ENCODE peak calls at places on chromosomes 5 and 9, in five cellular contexts. R is iris pigment epithelial cell; B is CD4-positive, alpha-beta T cell; H is lower lobe of right lung; S is activated T-cell treated with anti-CD3 and anti-CD28 coated beads, Interleukin-2, amount 50 U/mL, for 1 hour. L is an unnamed sample.

GRCh38 chr5:109324941-109325340 is 84.8 kb downstream of the PJA2 start:
- DNase-seq in H (no peak), R (peak), B (no peak), S (no peak), L (no peak)

GRCh38 chr9:93576296-93577044 is at the start of gene PHF2:
- DNase-seq in H (peak), B (peak), S (no peak), R (no peak), L (no peak)

GRCh38 chr5:157506066-157506590 is 46.1 kb downstream of the NIPAL4 start:
- DNase-seq in R (peak), H (no peak), B (no peak), S (no peak), L (no peak)

GRCh38 chr5:166746506-166746905 is 1544.9 kb upstream of the WWC1 start:
- DNase-seq in S (no peak), H (no peak), B (no peak), R (peak), L (no peak)

GRCh38 chr9:129627556-129628492 is 1.9 kb downstream of the NTMT1 start:
- DNase-seq in S (no peak), B (no peak), H (no peak), R (peak), L (no peak)

GRCh38 chr5:180401236-180401907 is 48.2 kb upstream of the GFPT2 start:
- DNase-seq in H (no peak), B (no peak), S (no peak), R (no peak), L (no peak)

GRCh38 chr5:148998174-148998797 is 64.6 kb downstream of the SH3TC2 start:
- DNase-seq in H (no peak), B (no peak), S (no peak), R (peak), L (peak)

GRCh38 chr9:133839822-133840329 is 101.7 kb upstream of the SARDH start:
- DNase-seq in R (peak), H (no peak), S (no peak), B (no peak), L (no peak)

GRCh38 chr5:66660401-66660800 is 64.2 kb downstream of the MAST4 start:
- DNase-seq in B (no peak), R (no peak), H (no peak), S (no peak), L (no peak)

GRCh38 chr9:38286357-38286756 is 106.1 kb upstream of the ALDH1B1 start:
- DNase-seq in H (no peak), S (no peak), R (no peak), B (no peak), L (no peak)

GRCh38 chr9:132548971-132549649 is 33.3 kb upstream of the BARHL1 start:
- DNase-seq in R (no peak), H (no peak), B (no peak), S (no peak), L (peak)

GRCh38 chr5:6822556-6823343 is 109.5 kb downstream of the TENT4A start:
- DNase-seq in B (no peak), R (no peak), S (no peak), H (no peak), L (no peak)

GRCh38 chr9:70609542-70610286 is 195.3 kb upstream of the KLF9 start:
- DNase-seq in R (peak), S (no peak), B (no peak), H (no peak), L (no peak)

GRCh38 chr9:115540091-115540490 is 422.1 kb upstream of the TNC start:
- DNase-seq in H (no peak), R (peak), S (no peak), B (no peak), L (no peak)

GRCh38 chr9:115687356-115687755 is 466.2 kb upstream of the PAPPA start:
- DNase-seq in S (no peak), H (no peak), R (no peak), B (no peak), L (no peak)

GRCh38 chr5:77259479-77259878 is 49.0 kb downstream of the PDE8B start:
- DNase-seq in R (peak), S (no peak), H (no peak), B (no peak), L (no peak)

GRCh38 chr5:133370281-133370890 is 242.0 kb downstream of the FSTL4 start:
- DNase-seq in S (no peak), B (no peak), H (no peak), R (no peak), L (no peak)

GRCh38 chr5:127088226-127088625 is 14.9 kb upstream of the C5orf63 start:
- DNase-seq in R (peak), S (no peak), H (no peak), B (no peak), L (no peak)

L was measured in pulmonary artery endothelial cell.